ENCODE peak calls at places on chromosomes 13 and 19, in six cellular contexts. T is thoracic aorta; B is stimulated activated CD4-positive, alpha-beta T cell treated with anti-CD3 and anti-CD28 coated beads, Interleukin-12 subunit alpha, Interleukin-12 subunit beta, amount 100 ng/mL, for 4 hours; I is psoas muscle; N is hepatocyte; Q is adrenal gland. S is an unnamed sample.

GRCh38 chr13:57604442-57604841 is 27.1 kb upstream of the PCDH17 start:
- DNase-seq in T (no peak), B (no peak), I (no peak), N (no peak), Q (no peak), S (no peak)

GRCh38 chr13:111313911-111314425 is 6.5 kb upstream of the TEX29 start:
- DNase-seq in T (no peak), B (no peak), I (no peak), N (no peak), Q (no peak), S (no peak)

GRCh38 chr19:17627161-17627560 is 61.0 kb downstream of the UNC13A start:
- DNase-seq in T (no peak), B (no peak), I (no peak), N (no peak), Q (no peak), S (no peak)

GRCh38 chr19:6021878-6022569 is 44.1 kb upstream of the RANBP3 start:
- DNase-seq in T (no peak), B (peak; percentile 70), I (peak; percentile 81), N (peak; percentile 92), Q (peak; percentile 89), S (peak; percentile 92)

GRCh38 chr19:8209111-8209964 is at the start of gene CERS4:
- DNase-seq in T (no peak), B (peak; percentile 82), I (peak; percentile 81), N (peak; percentile 96), Q (peak; percentile 73), S (peak; percentile 96)

GRCh38 chr13:75226755-75227435 is 255.1 kb downstream of the TBC1D4 start:
- DNase-seq in T (no peak), B (no peak), I (no peak), N (no peak), Q (no peak), S (no peak)

GRCh38 chr19:39375929-39376328 is 15.0 kb downstream of the PAF1 start:
- DNase-seq in T (no peak), B (no peak), I (no peak), N (no peak), Q (no peak), S (no peak)

GRCh38 chr19:3503036-3503572 is 2.6 kb upstream of the DOHH start:
- DNase-seq in T (no peak), B (no peak), I (no peak), N (no peak), Q (peak; percentile 94), S (no peak)

GRCh38 chr19:35264281-35265125 is 4.3 kb upstream of the USF2 start:
- DNase-seq in T (no peak), B (no peak), I (peak; percentile 50), N (no peak), Q (no peak), S (peak; percentile 13)

GRCh38 chr19:8334458-8335342 is 8.4 kb downstream of the KANK3 start:
- DNase-seq in T (no peak), B (peak; percentile 30), I (peak; percentile 56), N (peak; percentile 83), Q (no peak), S (peak; percentile 78)

GRCh38 chr19:43395561-43395960 is 19.1 kb upstream of the TEX101 start:
- DNase-seq in T (no peak), B (no peak), I (no peak), N (no peak), Q (no peak), S (no peak)

GRCh38 chr19:6425732-6426686 is 1.4 kb upstream of the KHSRP start:
- DNase-seq in T (no peak), B (no peak), I (no peak), N (no peak), Q (no peak), S (no peak)

GRCh38 chr19:3345850-3346460 is 20.4 kb upstream of the NFIC start:
- DNase-seq in T (no peak), B (no peak), I (no peak), N (no peak), Q (no peak), S (no peak)

GRCh38 chr13:67221630-67222226 is 8.4 kb downstream of the PCDH9 start:
- DNase-seq in T (no peak), B (no peak), I (no peak), N (no peak), Q (no peak), S (no peak)

GRCh38 chr19:7636691-7637373 is at the start of gene STXBP2:
- DNase-seq in T (no peak), B (peak; percentile 92), I (peak; percentile 73), N (peak; percentile 94), Q (peak; percentile 58), S (peak; percentile 99)

GRCh38 chr19:1421218-1421957 is 14.0 kb downstream of the DAZAP1 start:
- DNase-seq in T (no peak), B (no peak), I (no peak), N (no peak), Q (no peak), S (no peak)

GRCh38 chr13:30905932-30906383 is at the start of gene MEDAG:
- DNase-seq in T (peak; percentile 92), B (no peak), I (peak; percentile 92), N (no peak), Q (peak; percentile 59), S (no peak)

GRCh38 chr13:27857271-27857670 is 62.5 kb upstream of the PDX1 start:
- DNase-seq in T (no peak), B (no peak), I (no peak), N (no peak), Q (no peak), S (no peak)

GRCh38 chr13:51557423-51557822 is 26.8 kb upstream of the WDFY2 start:
- DNase-seq in T (no peak), B (no peak), I (no peak), N (no peak), Q (no peak), S (no peak)

GRCh38 chr13:106372199-106373160 is 163.0 kb downstream of the EFNB2 start:
- DNase-seq in T (no peak), B (no peak), I (no peak), N (no peak), Q (no peak), S (no peak)

GRCh38 chr19:31595521-31595920 is 246.3 kb upstream of the TSHZ3 start:
- DNase-seq in T (no peak), B (no peak), I (no peak), N (no peak), Q (no peak), S (no peak)

GRCh38 chr13:29754486-29754806 is 96.0 kb downstream of the UBL3 start:
- DNase-seq in T (no peak), B (no peak), I (no peak), N (no peak), Q (no peak), S (no peak)

GRCh38 chr19:16208064-16208759 is 10.5 kb downstream of the AP1M1 start:
- DNase-seq in T (no peak), B (no peak), I (no peak), N (no peak), Q (no peak), S (no peak)

GRCh38 chr19:50479761-50480251 is 3.2 kb upstream of the GARIN5A start:
- DNase-seq in T (no peak), B (no peak), I (peak; percentile 44), N (no peak), Q (no peak), S (no peak)

GRCh38 chr19:39126593-39127187 is 1.1 kb downstream of the PAK4 start:
- DNase-seq in T (no peak), B (no peak), I (no peak), N (peak; percentile 85), Q (no peak), S (no peak)

GRCh38 chr13:40148103-40148502 is 492.6 kb downstream of the COG6 start:
- DNase-seq in T (no peak), B (no peak), I (no peak), N (no peak), Q (no peak), S (no peak)

S was measured in GM13976.